ENCODE peak calls at places on chromosomes 3 and 15, in nine cellular contexts. H is brain microvascular endothelial cell; C is SK-N-MC; W is cardiac muscle cell; O is GM12878; D is lung; Q is effector memory CD4-positive, alpha-beta T cell; N is IMR-90; M is astrocyte. P is an unnamed sample.

GRCh38 chr15:70023064-70023768 is 74.5 kb downstream of the TLE3 start:
- DNase-seq in N (peak; percentile 75), Q (peak; percentile 61), W (peak; percentile 84), C (peak; percentile 51), M (peak; percentile 92), O (peak; percentile 74), D (no peak), H (peak; percentile 76), P (no peak)

GRCh38 chr15:74383286-74383685 is 15.8 kb upstream of the CYP11A1 start:
- DNase-seq in O (no peak), C (no peak), W (no peak), N (no peak), H (no peak), D (no peak), Q (no peak), M (no peak), P (no peak)

GRCh38 chr3:57048052-57048671 is 12.3 kb upstream of the SPATA12 start:
- DNase-seq in D (peak; percentile 30), C (no peak), W (peak; percentile 51), M (peak; percentile 73), N (no peak), H (no peak), O (no peak), Q (no peak), P (no peak)

GRCh38 chr3:194632983-194633348 is 253 bp downstream of the TMEM44 start:
- DNase-seq in W (peak; percentile 37), O (no peak), M (no peak), D (no peak), N (no peak), C (no peak), Q (no peak), H (no peak), P (no peak)

GRCh38 chr15:86634146-86634545 is 554.5 kb downstream of the AGBL1 start:
- DNase-seq in W (no peak), H (no peak), O (no peak), M (no peak), D (no peak), Q (no peak), C (no peak), N (no peak), P (no peak)

GRCh38 chr15:96381463-96381862 is 51.0 kb downstream of the NR2F2 start:
- DNase-seq in H (no peak), D (no peak), C (no peak), Q (no peak), N (no peak), O (no peak), M (no peak), W (no peak), P (no peak)

GRCh38 chr15:41930221-41930866 is 36.5 kb upstream of the SPTBN5 start:
- DNase-seq in Q (no peak), N (peak; percentile 97), W (peak; percentile 94), O (peak; percentile 17), D (peak; percentile 52), C (no peak), H (peak; percentile 89), M (peak; percentile 97), P (no peak)

GRCh38 chr15:69941206-69941605 is 156.5 kb downstream of the TLE3 start:
- DNase-seq in Q (no peak), W (no peak), D (no peak), C (no peak), N (no peak), M (no peak), H (no peak), O (no peak), P (no peak)

GRCh38 chr15:61613729-61614128 is 384.6 kb upstream of the RORA start:
- DNase-seq in Q (no peak), N (no peak), M (no peak), O (no peak), W (peak; percentile 2), D (no peak), C (no peak), H (peak; percentile 8), P (no peak)

GRCh38 chr3:158791259-158791920 is 10.5 kb upstream of the MFSD1 start:
- DNase-seq in M (peak; percentile 74), N (peak; percentile 86), W (peak; percentile 90), O (no peak), Q (no peak), D (no peak), H (peak; percentile 67), C (peak; percentile 52), P (no peak)

GRCh38 chr15:27989838-27990237 is 109.3 kb downstream of the OCA2 start:
- DNase-seq in M (no peak), H (no peak), Q (no peak), D (no peak), N (no peak), C (no peak), O (no peak), W (no peak), P (no peak)

GRCh38 chr3:2771193-2771592 is 339.0 kb downstream of the IL5RA start:
- DNase-seq in H (no peak), O (peak; percentile 39), D (no peak), W (no peak), N (no peak), Q (no peak), C (no peak), M (no peak), P (no peak)

GRCh38 chr3:98553751-98554150 is 22.0 kb downstream of the GPR15 start:
- DNase-seq in Q (no peak), C (no peak), D (no peak), M (no peak), O (no peak), H (no peak), N (no peak), W (no peak), P (no peak)

DNA sequence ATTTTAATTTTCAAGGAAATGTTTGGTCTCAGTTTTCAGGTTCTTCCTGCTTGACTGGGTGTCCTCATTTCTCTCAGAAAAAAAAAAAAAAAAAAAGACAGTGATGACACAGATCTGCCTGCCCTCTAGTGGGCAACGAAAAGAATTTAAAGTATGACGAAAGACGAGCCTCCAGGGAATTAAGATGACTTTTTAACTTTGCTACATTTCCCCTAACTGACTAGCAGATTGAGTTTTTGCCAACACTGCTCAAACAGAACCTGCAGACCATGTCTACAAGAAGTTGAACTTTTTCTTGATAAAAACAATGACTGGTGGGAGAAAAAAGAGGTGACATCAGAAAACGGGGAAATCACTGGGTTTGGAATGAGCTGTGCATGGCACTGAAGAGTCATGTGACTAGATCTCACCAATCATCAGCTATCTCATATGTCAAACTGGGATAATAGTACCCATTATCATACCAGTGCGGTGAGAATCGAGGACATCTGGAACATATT is 40.8 kb downstream of the EOMES start:
- DNase-seq in C (peak; percentile 28), M (peak; percentile 77), D (no peak), H (peak; percentile 68), Q (no peak), O (peak; percentile 38), W (peak; percentile 89), N (peak; percentile 83), P (peak; percentile 37)
- H3K4me3 ChIP-seq in C (peak overlapping the region; percentile 62), M (peak overlapping the region; percentile 20), D (no peak overlapping the region), H (peak overlapping the region; percentile 37), Q (no peak overlapping the region), O (no peak overlapping the region), W (no peak overlapping the region), N (peak overlapping the region; percentile 28), P (no peak overlapping the region)

DNA sequence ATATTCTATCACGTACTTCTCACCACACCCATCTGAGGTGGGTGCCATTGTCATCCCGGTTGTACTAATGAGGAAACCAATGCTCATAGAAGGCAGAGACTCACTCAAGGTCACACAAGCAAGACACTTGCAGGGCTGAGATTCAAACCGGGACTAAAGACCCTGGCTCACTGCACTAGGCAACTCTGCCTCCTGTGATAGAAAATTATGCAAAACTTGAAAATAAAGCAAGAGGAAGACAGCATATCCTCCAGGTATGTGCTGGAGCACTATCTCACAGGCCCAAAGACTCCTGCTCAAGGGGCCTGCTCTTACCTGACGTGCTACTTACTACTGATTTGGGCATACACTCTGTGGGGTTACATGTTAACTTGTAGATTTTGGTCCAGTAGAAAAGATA is 25.6 kb downstream of the ANXA2 start:
- DNase-seq in O (no peak), N (no peak), Q (no peak), C (no peak), M (no peak), H (no peak), W (no peak), D (no peak), P (no peak)
- H3K27ac ChIP-seq in O (no peak overlapping the region), N (peak overlapping the region; percentile 81), Q (no peak overlapping the region), C (peak overlapping the region; percentile 98), M (peak overlapping the region; percentile 99), H (peak overlapping the region; percentile 93), W (no peak overlapping the region), D (peak overlapping the region; percentile 69), P (no peak overlapping the region)

DNA sequence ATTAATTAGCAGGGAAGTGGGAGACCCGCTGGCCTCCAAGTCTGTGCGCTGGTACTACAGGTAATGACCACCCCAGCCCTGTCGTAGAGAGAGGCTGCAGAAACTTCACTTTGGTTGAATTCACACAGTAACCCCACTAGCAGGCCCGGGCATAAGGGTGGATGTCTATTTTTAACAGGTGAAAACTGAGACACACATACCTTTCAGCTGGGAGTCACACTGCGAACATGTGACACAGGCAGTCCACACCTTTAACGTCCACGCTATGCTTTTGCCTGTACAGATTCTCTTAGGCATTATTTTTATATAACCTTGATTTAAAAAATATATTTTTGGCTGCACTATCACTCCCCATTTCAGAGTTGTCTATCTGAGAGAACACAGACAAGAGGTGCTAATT is 3.9 kb downstream of the LRRK1 start:
- DNase-seq in W (no peak), H (no peak), C (no peak), Q (no peak), O (no peak), N (no peak), M (no peak), D (no peak), P (no peak)
- H3K4me3 ChIP-seq in W (no peak overlapping the region), H (no peak overlapping the region), C (no peak overlapping the region), Q (no peak overlapping the region), O (peak overlapping the region; percentile 84), N (no peak overlapping the region), M (no peak overlapping the region), D (no peak overlapping the region), P (no peak overlapping the region)

DNA sequence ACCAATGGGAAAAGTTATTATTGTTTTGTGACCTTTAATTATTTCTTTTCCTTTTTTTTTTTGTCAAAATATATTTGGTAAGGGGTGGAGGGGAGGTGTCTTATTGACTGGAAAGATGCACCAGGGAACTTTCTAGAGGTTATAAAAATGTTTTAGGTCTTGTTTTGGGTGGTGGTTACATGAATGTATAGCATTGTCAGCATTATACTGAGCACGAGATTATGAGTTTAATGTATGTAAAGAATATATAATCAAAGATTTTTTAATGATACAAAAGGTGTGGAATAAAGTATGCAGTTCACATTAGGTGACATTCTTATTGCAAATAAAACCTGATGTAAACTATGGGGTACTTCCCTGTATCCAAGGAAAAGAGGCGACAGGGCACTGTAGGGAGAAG is 23.0 kb upstream of the MAP3K13 start:
- DNase-seq in O (no peak), M (no peak), Q (no peak), W (no peak), C (no peak), N (no peak), H (no peak), D (no peak), P (no peak)
- H3K27ac ChIP-seq in O (no peak overlapping the region), M (no peak overlapping the region), Q (no peak overlapping the region), W (no peak overlapping the region), C (no peak overlapping the region), N (no peak overlapping the region), H (no peak overlapping the region), D (no peak overlapping the region), P (no peak overlapping the region)

P was measured in iPS DF 6.9.